ENCODE peak calls at places on chromosomes 12 and 14, in five cellular contexts. One of them, this sample, is unnamed.

GRCh38 chr12:45581112-45581511 is 148.4 kb upstream of the ARID2 start:
- DNase-seq in stimulated activated CD4-positive, alpha-beta T cell treated with anti-CD3 and anti-CD28 coated beads, Interleukin-15, amount 100 ng/mL, for 1 hour: no peak
- DNase-seq in SHP77: no peak
- DNase-seq in heart right ventricle: no peak
- DNase-seq in naive B cell: no peak
- DNase-seq in this sample: no peak

GRCh38 chr12:2264622-2265306 is 212.0 kb downstream of the CACNA1C start:
- DNase-seq in SHP77: no peak
- DNase-seq in stimulated activated CD4-positive, alpha-beta T cell treated with anti-CD3 and anti-CD28 coated beads, Interleukin-15, amount 100 ng/mL, for 1 hour: no peak
- DNase-seq in naive B cell: no peak
- DNase-seq in heart right ventricle: no peak
- DNase-seq in this sample: peak

GRCh38 chr12:95515197-95515596 is 36.1 kb downstream of the USP44 start:
- DNase-seq in naive B cell: no peak
- DNase-seq in heart right ventricle: no peak
- DNase-seq in stimulated activated CD4-positive, alpha-beta T cell treated with anti-CD3 and anti-CD28 coated beads, Interleukin-15, amount 100 ng/mL, for 1 hour: no peak
- DNase-seq in SHP77: no peak
- DNase-seq in this sample: no peak

GRCh38 chr12:3003593-3003992 is 44.4 kb downstream of the TEAD4 start:
- DNase-seq in heart right ventricle: no peak
- DNase-seq in naive B cell: no peak
- DNase-seq in stimulated activated CD4-positive, alpha-beta T cell treated with anti-CD3 and anti-CD28 coated beads, Interleukin-15, amount 100 ng/mL, for 1 hour: no peak
- DNase-seq in SHP77: no peak
- DNase-seq in this sample: peak

GRCh38 chr12:84636801-84637285 is 275.8 kb downstream of the SLC6A15 start:
- DNase-seq in SHP77: no peak
- DNase-seq in heart right ventricle: no peak
- DNase-seq in stimulated activated CD4-positive, alpha-beta T cell treated with anti-CD3 and anti-CD28 coated beads, Interleukin-15, amount 100 ng/mL, for 1 hour: no peak
- DNase-seq in naive B cell: no peak
- DNase-seq in this sample: no peak

GRCh38 chr12:12467701-12468218 is 94.9 kb downstream of the DUSP16 start:
- DNase-seq in heart right ventricle: no peak
- DNase-seq in naive B cell: no peak
- DNase-seq in stimulated activated CD4-positive, alpha-beta T cell treated with anti-CD3 and anti-CD28 coated beads, Interleukin-15, amount 100 ng/mL, for 1 hour: peak
- DNase-seq in SHP77: no peak
- DNase-seq in this sample: no peak

GRCh38 chr14:33210304-33210703 is 271.6 kb downstream of the NPAS3 start:
- DNase-seq in stimulated activated CD4-positive, alpha-beta T cell treated with anti-CD3 and anti-CD28 coated beads, Interleukin-15, amount 100 ng/mL, for 1 hour: no peak
- DNase-seq in heart right ventricle: no peak
- DNase-seq in naive B cell: no peak
- DNase-seq in SHP77: no peak
- DNase-seq in this sample: no peak

GRCh38 chr14:27927519-27927918 is 839.1 kb upstream of the FOXG1 start:
- DNase-seq in naive B cell: no peak
- DNase-seq in heart right ventricle: no peak
- DNase-seq in stimulated activated CD4-positive, alpha-beta T cell treated with anti-CD3 and anti-CD28 coated beads, Interleukin-15, amount 100 ng/mL, for 1 hour: no peak
- DNase-seq in SHP77: no peak
- DNase-seq in this sample: no peak

GRCh38 chr14:69559581-69560011 is 15.1 kb downstream of the CCDC177 start:
- DNase-seq in stimulated activated CD4-positive, alpha-beta T cell treated with anti-CD3 and anti-CD28 coated beads, Interleukin-15, amount 100 ng/mL, for 1 hour: no peak
- DNase-seq in heart right ventricle: no peak
- DNase-seq in naive B cell: no peak
- DNase-seq in SHP77: no peak
- DNase-seq in this sample: peak

GRCh38 chr14:101876539-101876938 is 87.8 kb upstream of the DYNC1H1 start:
- DNase-seq in naive B cell: peak
- DNase-seq in SHP77: peak
- DNase-seq in stimulated activated CD4-positive, alpha-beta T cell treated with anti-CD3 and anti-CD28 coated beads, Interleukin-15, amount 100 ng/mL, for 1 hour: peak
- DNase-seq in heart right ventricle: peak
- DNase-seq in this sample: no peak

GRCh38 chr14:104554608-104555401 is 24.8 kb upstream of the C14orf180 start:
- DNase-seq in naive B cell: no peak
- DNase-seq in SHP77: no peak
- DNase-seq in stimulated activated CD4-positive, alpha-beta T cell treated with anti-CD3 and anti-CD28 coated beads, Interleukin-15, amount 100 ng/mL, for 1 hour: no peak
- DNase-seq in heart right ventricle: peak
- DNase-seq in this sample: no peak

GRCh38 chr12:47033081-47033480 is 46.3 kb upstream of the PCED1B start:
- DNase-seq in SHP77: peak
- DNase-seq in naive B cell: no peak
- DNase-seq in heart right ventricle: peak
- DNase-seq in stimulated activated CD4-positive, alpha-beta T cell treated with anti-CD3 and anti-CD28 coated beads, Interleukin-15, amount 100 ng/mL, for 1 hour: no peak
- DNase-seq in this sample: no peak

GRCh38 chr14:67717048-67717447 is 15.4 kb downstream of the RDH12 start:
- DNase-seq in heart right ventricle: no peak
- DNase-seq in naive B cell: no peak
- DNase-seq in SHP77: no peak
- DNase-seq in stimulated activated CD4-positive, alpha-beta T cell treated with anti-CD3 and anti-CD28 coated beads, Interleukin-15, amount 100 ng/mL, for 1 hour: no peak
- DNase-seq in this sample: no peak

GRCh38 chr12:51886021-51886710 is 1.7 kb upstream of the ANKRD33 start:
- DNase-seq in heart right ventricle: peak
- DNase-seq in SHP77: peak
- DNase-seq in naive B cell: peak
- DNase-seq in stimulated activated CD4-positive, alpha-beta T cell treated with anti-CD3 and anti-CD28 coated beads, Interleukin-15, amount 100 ng/mL, for 1 hour: no peak
- DNase-seq in this sample: no peak

GRCh38 chr12:49968431-49968830 is 4.3 kb upstream of the AQP6 start:
- DNase-seq in stimulated activated CD4-positive, alpha-beta T cell treated with anti-CD3 and anti-CD28 coated beads, Interleukin-15, amount 100 ng/mL, for 1 hour: no peak
- DNase-seq in naive B cell: no peak
- DNase-seq in heart right ventricle: no peak
- DNase-seq in SHP77: no peak
- DNase-seq in this sample: no peak

GRCh38 chr12:24256636-24257150 is 307.2 kb upstream of the SOX5 start:
- DNase-seq in SHP77: no peak
- DNase-seq in stimulated activated CD4-positive, alpha-beta T cell treated with anti-CD3 and anti-CD28 coated beads, Interleukin-15, amount 100 ng/mL, for 1 hour: no peak
- DNase-seq in naive B cell: no peak
- DNase-seq in heart right ventricle: no peak
- DNase-seq in this sample: peak

GRCh38 chr14:98704441-98704840 is 567.6 kb downstream of the BCL11B start:
- DNase-seq in naive B cell: no peak
- DNase-seq in SHP77: no peak
- DNase-seq in heart right ventricle: no peak
- DNase-seq in stimulated activated CD4-positive, alpha-beta T cell treated with anti-CD3 and anti-CD28 coated beads, Interleukin-15, amount 100 ng/mL, for 1 hour: no peak
- DNase-seq in this sample: no peak

GRCh38 chr14:36383674-36384421 is 63.4 kb upstream of the MBIP start:
- DNase-seq in heart right ventricle: peak
- DNase-seq in stimulated activated CD4-positive, alpha-beta T cell treated with anti-CD3 and anti-CD28 coated beads, Interleukin-15, amount 100 ng/mL, for 1 hour: no peak
- DNase-seq in naive B cell: no peak
- DNase-seq in SHP77: no peak
- DNase-seq in this sample: peak

GRCh38 chr12:51593539-51593938 is 2.5 kb downstream of the SCN8A start:
- DNase-seq in heart right ventricle: no peak
- DNase-seq in stimulated activated CD4-positive, alpha-beta T cell treated with anti-CD3 and anti-CD28 coated beads, Interleukin-15, amount 100 ng/mL, for 1 hour: no peak
- DNase-seq in naive B cell: no peak
- DNase-seq in SHP77: no peak
- DNase-seq in this sample: peak

GRCh38 chr14:103997391-103997790 is 55.1 kb upstream of the RD3L start:
- DNase-seq in naive B cell: no peak
- DNase-seq in heart right ventricle: no peak
- DNase-seq in SHP77: no peak
- DNase-seq in stimulated activated CD4-positive, alpha-beta T cell treated with anti-CD3 and anti-CD28 coated beads, Interleukin-15, amount 100 ng/mL, for 1 hour: no peak
- DNase-seq in this sample: no peak

GRCh38 chr12:44154128-44154527 is 318.2 kb downstream of the TMEM117 start:
- DNase-seq in heart right ventricle: no peak
- DNase-seq in SHP77: no peak
- DNase-seq in naive B cell: no peak
- DNase-seq in stimulated activated CD4-positive, alpha-beta T cell treated with anti-CD3 and anti-CD28 coated beads, Interleukin-15, amount 100 ng/mL, for 1 hour: no peak
- DNase-seq in this sample: no peak